ENCODE peak calls at places on chromosomes 2 and 18, in six cellular contexts. B is HepG2, Q is A549, P is GM12878, H is NB4, T is K562. X is an unnamed sample.

GRCh38 chr2:160813506-160813858 is 319.9 kb upstream of the RBMS1 start:
- DNase-seq in H (no peak), P (no peak), Q (no peak), T (no peak), B (no peak), X (no peak)

GRCh38 chr18:50091495-50092249 is 103.3 kb downstream of the MYO5B start:
- DNase-seq in P (no peak), B (no peak), Q (no peak), H (no peak), T (no peak), X (no peak)

GRCh38 chr18:74342416-74343043 is 26.9 kb downstream of the C18orf63 start:
- DNase-seq in T (no peak), H (peak; percentile 64), B (peak; percentile 58), Q (peak; percentile 69), P (no peak), X (peak; percentile 67)

GRCh38 chr2:127618551-127618950 is 27.4 kb upstream of the GPR17 start:
- DNase-seq in T (no peak), Q (no peak), H (no peak), B (no peak), P (no peak), X (no peak)

GRCh38 chr2:31541853-31542252 is 38.9 kb downstream of the SRD5A2 start:
- DNase-seq in B (no peak), T (no peak), H (no peak), Q (no peak), P (no peak), X (no peak)

GRCh38 chr18:5197032-5197434 is at the start of gene AKAIN1:
- DNase-seq in Q (no peak), T (peak; percentile 71), P (no peak), B (peak; percentile 1), H (no peak), X (peak; percentile 31)

GRCh38 chr2:117123362-117123761 is 691.1 kb upstream of the DDX18 start:
- DNase-seq in H (no peak), P (no peak), B (no peak), Q (no peak), T (no peak), X (no peak)

GRCh38 chr18:57910817-57911216 is 107.7 kb upstream of the ATP8B1 start:
- DNase-seq in H (peak; percentile 16), P (no peak), B (no peak), Q (no peak), T (peak; percentile 47), X (no peak)

GRCh38 chr2:198918331-198918730 is 539.4 kb downstream of the SATB2 start:
- DNase-seq in H (no peak), B (no peak), Q (no peak), P (no peak), T (no peak), X (no peak)

GRCh38 chr2:128566671-128567070 is 248.0 kb upstream of the HS6ST1 start:
- DNase-seq in B (no peak), T (no peak), H (no peak), Q (no peak), P (no peak), X (no peak)

GRCh38 chr2:22273853-22274252 is 1111.1 kb upstream of the KLHL29 start:
- DNase-seq in H (no peak), P (no peak), T (no peak), Q (no peak), B (no peak), X (no peak)

GRCh38 chr2:203437516-203437915 is 97.6 kb downstream of the RAPH1 start:
- DNase-seq in T (no peak), B (no peak), P (no peak), H (peak; percentile 75), Q (no peak), X (no peak)

GRCh38 chr2:112480540-112481049 is 1.4 kb upstream of the TTL start:
- DNase-seq in Q (peak; percentile 53), B (peak; percentile 24), P (no peak), H (no peak), T (peak; percentile 38), X (peak; percentile 7)

GRCh38 chr2:10380048-10380926 is 67.8 kb downstream of the ODC1 start:
- DNase-seq in Q (no peak), B (no peak), T (no peak), P (no peak), H (peak; percentile 94), X (no peak)

GRCh38 chr18:44696892-44697291 is 16.2 kb downstream of the SETBP1 start:
- DNase-seq in B (no peak), T (peak; percentile 31), H (no peak), Q (no peak), P (no peak), X (no peak)

GRCh38 chr2:10278029-10278762 is 24.5 kb upstream of the HPCAL1 start:
- DNase-seq in P (no peak), Q (no peak), H (peak; percentile 98), B (peak; percentile 87), T (peak; percentile 84), X (no peak)

GRCh38 chr2:36468463-36469266 is 113.1 kb downstream of the CRIM1 start:
- DNase-seq in H (no peak), Q (no peak), B (no peak), P (no peak), T (no peak), X (peak; percentile 82)

GRCh38 chr2:98578231-98578630 is 30.1 kb downstream of the COA5 start:
- DNase-seq in H (no peak), T (no peak), P (no peak), Q (no peak), B (no peak), X (no peak)

DNA sequence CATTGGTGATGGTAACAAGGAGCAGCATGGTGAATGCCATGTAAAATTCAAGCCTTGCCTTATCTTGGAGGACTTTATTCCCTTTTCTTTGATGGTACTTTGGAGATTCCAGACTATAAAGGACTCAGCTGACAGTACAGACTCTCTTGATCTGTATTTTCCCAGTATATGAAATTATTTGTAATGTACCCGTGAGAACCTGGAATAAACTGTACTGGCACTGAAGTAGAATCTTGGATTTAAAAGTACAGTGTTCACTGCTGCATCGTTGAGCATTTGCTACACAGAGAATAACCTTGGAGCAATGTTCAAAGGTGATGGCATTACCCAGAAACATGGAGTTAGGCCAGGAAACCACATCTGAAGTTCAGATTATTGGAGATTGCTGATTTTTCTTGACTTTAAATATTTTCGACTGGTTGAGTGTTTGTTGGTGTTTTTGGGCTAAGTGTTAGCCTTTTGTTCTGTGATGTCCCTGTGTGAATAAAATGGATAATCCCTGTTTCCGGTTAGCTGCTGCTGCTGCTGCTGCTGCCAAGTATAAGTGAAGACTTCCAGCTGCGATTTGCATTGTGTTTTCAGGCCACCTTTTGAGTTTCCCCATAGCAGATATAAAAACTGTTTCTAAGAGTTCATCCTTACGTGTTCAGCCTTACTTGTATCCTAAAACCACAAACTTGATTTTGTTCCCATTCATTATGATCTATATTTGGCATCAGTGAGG is 122.0 kb downstream of the SPTBN1 start:
- DNase-seq in P (no peak), Q (no peak), H (no peak), T (no peak), B (no peak), X (peak; percentile 45)
- TF ChIP-seq MYC in P (no peak), Q (no peak), H (no peak), T (no peak), B (no peak), X (no peak)

GRCh38 chr2:1451451-1451850 is 38.2 kb downstream of the TPO start:
- DNase-seq in P (no peak), T (no peak), Q (no peak), H (no peak), B (no peak), X (no peak)

GRCh38 chr2:1455466-1455865 is 42.2 kb downstream of the TPO start:
- DNase-seq in B (no peak), Q (no peak), T (no peak), P (no peak), H (no peak), X (no peak)

GRCh38 chr2:1450935-1451334 is 37.7 kb downstream of the TPO start:
- DNase-seq in P (no peak), B (no peak), H (no peak), T (no peak), Q (no peak), X (no peak)

GRCh38 chr2:1454346-1454745 is 41.1 kb downstream of the TPO start:
- DNase-seq in H (no peak), T (no peak), P (no peak), B (no peak), Q (no peak), X (no peak)

GRCh38 chr2:1453561-1453960 is 40.3 kb downstream of the TPO start:
- DNase-seq in H (no peak), T (no peak), B (no peak), P (no peak), Q (no peak), X (no peak)
- TF ChIP-seq CTCF in H (no peak), T (no peak), B (no peak), P (no peak), Q (no peak), X (no peak)

GRCh38 chr2:74177697-74178096 is 982 bp downstream of the MOB1A start:
- DNase-seq in P (no peak), H (no peak), T (no peak), B (no peak), Q (no peak), X (no peak)

GRCh38 chr2:74178211-74179062 is at the start of gene MOB1A:
- DNase-seq in P (peak; percentile 98), B (peak; percentile 98), H (peak; percentile 100), Q (peak; percentile 99), T (peak; percentile 97), X (peak; percentile 100)

GRCh38 chr2:74183878-74184277 is 5.2 kb upstream of the MOB1A start:
- DNase-seq in T (no peak), P (no peak), Q (no peak), B (no peak), H (no peak), X (no peak)

GRCh38 chr2:74179063-74179865 is 585 bp upstream of the MOB1A start:
- DNase-seq in P (no peak), T (no peak), Q (no peak), H (no peak), B (no peak), X (no peak)

DNA sequence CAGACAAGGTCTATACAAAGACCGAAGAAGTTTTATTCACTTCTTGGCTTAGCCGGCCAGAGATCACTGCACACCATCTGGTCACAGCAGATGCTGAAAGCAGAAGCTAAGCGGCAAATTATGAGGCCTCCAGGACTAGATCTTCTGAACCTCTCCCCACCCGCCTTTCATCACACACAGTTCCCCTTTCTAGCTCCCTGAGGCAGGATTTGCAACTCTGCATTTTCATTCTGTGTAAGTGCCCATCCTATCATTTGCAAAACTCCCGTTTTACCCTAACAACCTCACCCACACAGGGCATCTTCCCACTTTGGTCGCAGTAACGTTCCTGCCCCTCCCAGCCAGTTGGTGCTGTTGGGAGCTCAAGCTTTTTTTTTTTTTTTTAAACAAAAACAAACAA is 3.1 kb upstream of the MOB1A start:
- DNase-seq in B (no peak), Q (no peak), P (peak; percentile 86), H (peak; percentile 99), T (peak; percentile 60), X (no peak)
- TF ChIP-seq MYC in B (no peak), Q (no peak), P (no peak), H (peak; percentile 29), T (no peak), X (no peak)

DNA sequence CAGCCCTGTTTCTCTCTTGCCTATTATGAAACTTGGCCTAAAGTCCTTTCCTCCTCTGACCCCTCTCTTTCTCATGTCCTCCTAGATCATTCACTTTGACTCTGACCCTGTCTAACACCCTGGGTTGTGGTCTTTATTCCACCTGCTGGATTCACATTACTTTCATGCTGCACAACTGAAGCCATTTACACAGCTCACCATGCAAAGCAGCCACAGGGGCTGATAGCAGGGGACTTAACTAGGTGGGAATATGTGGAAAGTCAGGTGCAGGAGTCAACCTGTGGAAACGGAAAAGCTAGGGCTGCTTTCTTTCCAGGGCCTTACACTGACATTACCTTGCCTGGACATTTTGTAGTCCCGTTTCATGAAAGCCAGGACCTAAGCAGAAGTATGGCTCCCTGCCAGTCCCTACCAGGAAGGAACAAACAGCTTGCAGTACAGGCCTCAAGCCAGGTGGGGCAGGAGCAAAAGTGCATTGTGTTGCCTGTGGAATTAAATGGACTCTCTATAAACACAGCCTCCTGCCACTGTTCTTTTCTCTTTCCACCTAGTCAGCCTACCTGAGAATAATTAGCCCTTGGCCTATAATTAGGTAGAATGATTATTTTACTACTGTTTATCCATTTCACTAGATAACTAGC is 11.8 kb downstream of the MAPRE3 start:
- DNase-seq in Q (peak; percentile 74), H (peak; percentile 49), P (no peak), B (peak; percentile 78), T (peak; percentile 60), X (peak; percentile 72)
- TF ChIP-seq CTCF in Q (no peak), H (no peak), P (peak; percentile 41), B (peak; percentile 60), T (peak; percentile 46), X (peak; percentile 50)